ENCODE peak calls at places on chromosome 17, in four cellular contexts. One of them, this sample, is unnamed.
A peak's percentile ranks its signal among the peaks of the same experiment; 100 is the strongest.

GRCh38 chr17:76635659-76636360 is 7.7 kb downstream of the ST6GALNAC1 start:
- DNase-seq in adipocyte: peak; percentile 61
- DNase-seq in lower leg skin: no peak
- DNase-seq in astrocyte of the spinal cord: no peak
- DNase-seq in this sample: no peak

GRCh38 chr17:14845562-14846335 is 419.4 kb downstream of the PMP22 start:
- DNase-seq in adipocyte: peak; percentile 32
- DNase-seq in lower leg skin: peak; percentile 74
- DNase-seq in astrocyte of the spinal cord: no peak
- DNase-seq in this sample: no peak

GRCh38 chr17:34110315-34110714 is 144.8 kb upstream of the CCL2 start:
- DNase-seq in adipocyte: no peak
- DNase-seq in lower leg skin: no peak
- DNase-seq in astrocyte of the spinal cord: no peak
- DNase-seq in this sample: no peak

GRCh38 chr17:50153650-50154575 is 3.4 kb upstream of the PPP1R9B start:
- DNase-seq in adipocyte: no peak
- DNase-seq in lower leg skin: no peak
- DNase-seq in astrocyte of the spinal cord: no peak
- DNase-seq in this sample: no peak

GRCh38 chr17:38324732-38325131 is 19.0 kb downstream of the GPR179 start:
- DNase-seq in adipocyte: no peak
- DNase-seq in lower leg skin: no peak
- DNase-seq in astrocyte of the spinal cord: no peak
- DNase-seq in this sample: no peak

GRCh38 chr17:14158707-14159106 is 78.0 kb downstream of the CDRT15 start:
- DNase-seq in adipocyte: no peak
- DNase-seq in lower leg skin: no peak
- DNase-seq in astrocyte of the spinal cord: no peak
- DNase-seq in this sample: no peak

GRCh38 chr17:56943505-56944125 is 17.2 kb downstream of the COIL start:
- DNase-seq in adipocyte: no peak
- DNase-seq in lower leg skin: no peak
- DNase-seq in astrocyte of the spinal cord: no peak
- DNase-seq in this sample: no peak

GRCh38 chr17:80242505-80242904 is 18.1 kb upstream of the RNF213 start:
- DNase-seq in adipocyte: no peak
- DNase-seq in lower leg skin: no peak
- DNase-seq in astrocyte of the spinal cord: no peak
- DNase-seq in this sample: no peak

GRCh38 chr17:47978324-47978723 is 7.4 kb downstream of the CDK5RAP3 start:
- DNase-seq in adipocyte: peak; percentile 84
- DNase-seq in lower leg skin: no peak
- DNase-seq in astrocyte of the spinal cord: peak; percentile 43
- DNase-seq in this sample: no peak

GRCh38 chr17:65668211-65668610 is 106.8 kb upstream of the AXIN2 start:
- DNase-seq in adipocyte: no peak
- DNase-seq in lower leg skin: no peak
- DNase-seq in astrocyte of the spinal cord: no peak
- DNase-seq in this sample: no peak

GRCh38 chr17:3641014-3641413 is 4.5 kb downstream of the CTNS start:
- DNase-seq in adipocyte: no peak
- DNase-seq in lower leg skin: no peak
- DNase-seq in astrocyte of the spinal cord: no peak
- DNase-seq in this sample: no peak

DNA sequence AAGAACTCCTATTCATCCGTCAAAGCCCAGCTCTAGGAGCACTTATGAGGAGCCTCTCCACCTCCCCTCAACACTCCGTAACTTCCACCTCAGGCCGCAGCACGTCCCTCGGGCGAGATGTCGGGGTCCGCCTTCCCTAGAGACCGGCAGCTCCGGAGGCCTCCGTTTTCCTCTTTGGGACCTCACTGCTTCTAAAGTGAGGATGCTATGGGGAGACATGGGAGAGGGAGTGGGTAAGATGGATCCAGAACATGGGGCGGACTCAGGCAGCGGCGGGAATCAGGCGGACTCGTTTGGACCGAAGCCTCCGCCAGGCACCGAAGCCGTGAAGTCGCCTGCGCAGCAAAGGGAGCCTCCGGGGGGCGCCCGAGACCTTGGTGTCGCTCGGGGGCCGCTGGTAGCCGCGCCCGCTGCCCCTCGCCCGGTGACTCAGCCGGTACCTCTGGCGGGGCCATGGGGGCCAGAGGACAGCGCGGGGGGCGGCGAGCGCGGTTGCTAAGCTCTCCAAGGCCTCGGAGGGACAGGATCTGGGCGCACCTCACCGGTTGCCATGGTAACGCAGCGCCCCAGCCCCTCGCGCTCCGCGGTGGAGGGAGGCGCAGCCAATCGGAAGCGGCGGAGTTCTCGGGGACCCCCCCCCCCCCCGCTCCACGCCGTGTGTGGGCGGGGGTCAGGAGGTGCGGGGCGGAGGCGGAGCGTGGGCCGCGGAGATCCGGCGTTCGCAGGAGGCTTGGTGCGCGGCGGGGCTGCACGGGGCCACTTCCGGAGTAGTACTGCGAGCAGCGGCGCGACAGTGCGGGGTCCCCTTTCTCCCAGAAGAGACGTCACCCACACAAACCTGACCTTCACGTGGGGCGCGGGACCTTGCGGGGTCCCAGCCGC is 1.3 kb upstream of the HIC1 start:
- DNase-seq in adipocyte: peak; percentile 88
- DNase-seq in lower leg skin: no peak
- DNase-seq in astrocyte of the spinal cord: peak; percentile 83
- DNase-seq in this sample: no peak
- H3K4me3 ChIP-seq in adipocyte: peak overlapping the region; percentile 50
- H3K4me3 ChIP-seq in lower leg skin: peak overlapping the region; percentile 10
- H3K4me3 ChIP-seq in astrocyte of the spinal cord: peak overlapping the region; percentile 59
- H3K4me3 ChIP-seq in this sample: peak overlapping the region; percentile 75

DNA sequence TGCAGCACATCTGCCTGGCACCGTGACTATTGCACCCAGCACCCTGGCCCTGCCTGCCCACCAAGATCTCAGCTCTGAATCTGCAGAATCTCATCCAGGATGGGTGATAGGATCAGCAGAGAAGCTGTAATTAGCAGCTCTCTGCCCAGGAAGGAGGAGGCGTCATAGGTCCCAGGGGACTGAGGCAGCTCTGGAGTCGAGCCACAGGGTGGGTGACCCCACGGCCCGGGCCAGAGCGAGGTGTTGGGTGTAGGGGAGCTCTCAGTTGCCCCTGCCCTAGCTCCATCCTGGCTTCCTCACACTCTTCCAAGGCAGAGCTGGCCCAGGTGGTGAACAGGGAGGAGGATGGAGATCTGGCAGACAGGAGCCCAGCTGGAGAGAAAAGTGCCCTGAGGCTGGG is 18.2 kb upstream of the FAM83G start:
- DNase-seq in adipocyte: no peak
- DNase-seq in lower leg skin: no peak
- DNase-seq in astrocyte of the spinal cord: no peak
- DNase-seq in this sample: no peak
- H3K4me3 ChIP-seq in adipocyte: no peak overlapping the region
- H3K4me3 ChIP-seq in lower leg skin: no peak overlapping the region
- H3K4me3 ChIP-seq in astrocyte of the spinal cord: no peak overlapping the region
- H3K4me3 ChIP-seq in this sample: no peak overlapping the region

DNA sequence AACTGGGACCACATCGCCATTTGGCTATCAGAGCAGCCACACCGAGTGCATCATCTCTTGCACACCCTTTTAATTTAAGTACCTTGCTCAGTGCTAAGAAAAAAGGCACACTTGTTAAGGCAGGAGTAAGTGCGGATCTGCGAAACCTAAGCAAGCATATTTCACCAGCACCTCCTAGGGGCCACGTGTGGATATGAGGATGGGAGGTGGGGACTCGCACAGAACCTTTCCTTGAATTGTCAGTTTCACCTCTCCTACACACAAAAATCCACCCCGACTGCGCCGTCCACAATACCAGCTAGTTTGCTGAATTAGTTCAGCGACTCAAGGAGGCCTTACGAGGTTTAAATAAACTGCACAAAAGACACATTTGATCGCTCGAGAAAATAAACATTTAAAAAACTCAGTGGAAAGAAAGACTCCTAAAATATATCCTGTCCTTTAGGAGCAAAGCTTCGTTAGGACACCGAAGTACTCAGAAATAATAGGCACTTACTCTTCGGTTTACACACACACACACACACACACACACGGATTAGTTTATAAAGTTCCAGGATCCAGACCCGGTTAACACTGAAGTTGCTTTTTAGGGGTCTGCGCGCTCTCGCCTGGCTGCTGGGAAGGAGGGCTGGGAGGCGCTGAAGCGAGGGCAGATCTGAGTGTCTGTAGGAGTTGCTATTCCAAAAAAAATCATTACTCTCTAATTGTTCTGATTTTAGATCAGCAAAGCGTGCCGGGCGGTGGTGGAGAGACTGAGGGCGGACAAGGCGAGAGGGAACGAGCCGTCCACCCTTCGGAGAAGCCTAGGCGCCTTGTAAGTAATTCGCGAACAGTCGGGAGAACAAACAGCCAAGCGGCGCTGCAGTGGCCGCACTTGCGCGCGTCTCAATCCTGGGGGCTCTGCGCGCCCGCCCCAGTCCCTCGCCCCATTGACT is 1.0 kb upstream of the KCNJ2 start:
- DNase-seq in adipocyte: peak; percentile 60
- DNase-seq in lower leg skin: peak; percentile 65
- DNase-seq in astrocyte of the spinal cord: peak; percentile 86
- DNase-seq in this sample: no peak
- H3K4me3 ChIP-seq in adipocyte: peak overlapping the region; percentile 87
- H3K4me3 ChIP-seq in lower leg skin: peak overlapping the region; percentile 41
- H3K4me3 ChIP-seq in astrocyte of the spinal cord: peak overlapping the region; percentile 68
- H3K4me3 ChIP-seq in this sample: peak overlapping the region; percentile 56

GRCh38 chr17:1796800-1797199 is 32.9 kb downstream of the SMYD4 start:
- DNase-seq in adipocyte: no peak
- DNase-seq in lower leg skin: no peak
- DNase-seq in astrocyte of the spinal cord: no peak
- DNase-seq in this sample: no peak

GRCh38 chr17:1789936-1790335 is 28.1 kb downstream of the SERPINF1 start:
- DNase-seq in adipocyte: no peak
- DNase-seq in lower leg skin: no peak
- DNase-seq in astrocyte of the spinal cord: no peak
- DNase-seq in this sample: no peak

GRCh38 chr17:1797323-1797722 is 32.4 kb downstream of the SMYD4 start:
- DNase-seq in adipocyte: no peak
- DNase-seq in lower leg skin: no peak
- DNase-seq in astrocyte of the spinal cord: no peak
- DNase-seq in this sample: no peak

GRCh38 chr17:1793447-1793806 is 31.6 kb downstream of the SERPINF1 start:
- DNase-seq in adipocyte: no peak
- DNase-seq in lower leg skin: no peak
- DNase-seq in astrocyte of the spinal cord: no peak
- DNase-seq in this sample: no peak

GRCh38 chr17:1792495-1793446 is 30.9 kb downstream of the SERPINF1 start:
- DNase-seq in adipocyte: no peak
- DNase-seq in lower leg skin: no peak
- DNase-seq in astrocyte of the spinal cord: no peak
- DNase-seq in this sample: no peak
- H3K4me3 ChIP-seq in adipocyte: no peak overlapping the region
- H3K4me3 ChIP-seq in lower leg skin: no peak overlapping the region
- H3K4me3 ChIP-seq in astrocyte of the spinal cord: no peak overlapping the region
- H3K4me3 ChIP-seq in this sample: no peak overlapping the region

GRCh38 chr17:7136266-7136877 is 21.8 kb upstream of the ASGR2 start:
- DNase-seq in adipocyte: peak; percentile 91
- DNase-seq in lower leg skin: peak; percentile 64
- DNase-seq in astrocyte of the spinal cord: peak; percentile 66
- DNase-seq in this sample: no peak
- H3K4me3 ChIP-seq in adipocyte: no peak overlapping the region
- H3K4me3 ChIP-seq in lower leg skin: no peak overlapping the region
- H3K4me3 ChIP-seq in astrocyte of the spinal cord: no peak overlapping the region
- H3K4me3 ChIP-seq in this sample: no peak overlapping the region

DNA sequence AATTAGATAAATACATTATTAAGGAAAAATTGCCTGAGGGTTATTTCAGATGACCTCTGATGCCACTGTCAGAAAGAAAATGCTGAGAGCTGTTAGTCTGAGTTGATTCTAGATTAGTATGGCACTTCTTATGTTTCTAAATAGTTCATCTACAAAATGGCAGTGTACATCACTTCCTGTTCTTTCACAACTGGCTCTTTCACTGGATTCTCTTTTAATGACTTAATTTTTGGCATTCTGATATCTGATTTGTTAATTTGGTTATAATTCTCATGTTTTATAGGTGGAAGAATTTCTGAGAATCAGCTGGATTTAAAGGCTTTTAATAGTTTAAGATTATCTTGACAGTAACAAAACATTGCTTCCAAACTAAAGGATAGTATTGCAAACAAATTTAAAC is 3.3 kb downstream of the TAOK1 start:
- DNase-seq in adipocyte: peak; percentile 71
- DNase-seq in lower leg skin: no peak
- DNase-seq in astrocyte of the spinal cord: no peak
- DNase-seq in this sample: no peak
- H3K4me3 ChIP-seq in adipocyte: peak overlapping the region; percentile 99
- H3K4me3 ChIP-seq in lower leg skin: no peak overlapping the region
- H3K4me3 ChIP-seq in astrocyte of the spinal cord: no peak overlapping the region
- H3K4me3 ChIP-seq in this sample: no peak overlapping the region

GRCh38 chr17:81346090-81346907 is 49.0 kb upstream of the BAHCC1 start:
- DNase-seq in adipocyte: peak; percentile 99
- DNase-seq in lower leg skin: peak; percentile 98
- DNase-seq in astrocyte of the spinal cord: peak; percentile 97
- DNase-seq in this sample: peak; percentile 61
- H3K4me3 ChIP-seq in adipocyte: peak overlapping the region; percentile 88
- H3K4me3 ChIP-seq in lower leg skin: peak overlapping the region; percentile 24
- H3K4me3 ChIP-seq in astrocyte of the spinal cord: peak overlapping the region; percentile 60
- H3K4me3 ChIP-seq in this sample: peak overlapping the region; percentile 44

GRCh38 chr17:61846976-61847375 is 16.4 kb downstream of the BRIP1 start:
- DNase-seq in adipocyte: no peak
- DNase-seq in lower leg skin: no peak
- DNase-seq in astrocyte of the spinal cord: no peak
- DNase-seq in this sample: no peak

GRCh38 chr17:61839300-61839786 is 24.0 kb downstream of the BRIP1 start:
- DNase-seq in adipocyte: no peak
- DNase-seq in lower leg skin: no peak
- DNase-seq in astrocyte of the spinal cord: no peak
- DNase-seq in this sample: no peak

GRCh38 chr17:61843435-61843834 is 19.9 kb downstream of the BRIP1 start:
- DNase-seq in adipocyte: no peak
- DNase-seq in lower leg skin: no peak
- DNase-seq in astrocyte of the spinal cord: no peak
- DNase-seq in this sample: no peak

GRCh38 chr17:61846088-61846487 is 17.2 kb downstream of the BRIP1 start:
- DNase-seq in adipocyte: no peak
- DNase-seq in lower leg skin: no peak
- DNase-seq in astrocyte of the spinal cord: no peak
- DNase-seq in this sample: no peak

DNA sequence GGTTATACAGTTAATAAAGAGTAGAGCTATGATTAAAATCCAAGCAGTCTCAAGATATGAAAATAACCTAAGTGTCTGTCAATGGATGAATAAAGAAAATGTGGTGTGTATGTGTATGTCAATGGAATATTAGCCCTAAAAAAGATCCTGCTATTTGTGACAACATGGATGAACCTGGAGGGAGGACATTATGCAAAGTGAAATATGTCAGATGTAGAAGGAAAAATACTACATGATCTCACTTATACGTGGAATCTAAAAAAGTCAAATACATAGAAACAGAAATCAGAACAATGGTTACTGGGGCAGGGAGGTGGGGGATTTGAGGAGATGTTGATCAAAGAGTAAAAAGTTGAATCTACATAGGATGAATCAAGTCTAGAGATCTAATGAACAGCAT is 20.4 kb downstream of the BRIP1 start:
- DNase-seq in adipocyte: no peak
- DNase-seq in lower leg skin: no peak
- DNase-seq in astrocyte of the spinal cord: no peak
- DNase-seq in this sample: no peak
- H3K4me3 ChIP-seq in adipocyte: no peak overlapping the region
- H3K4me3 ChIP-seq in lower leg skin: no peak overlapping the region
- H3K4me3 ChIP-seq in astrocyte of the spinal cord: no peak overlapping the region
- H3K4me3 ChIP-seq in this sample: no peak overlapping the region